ENCODE peak calls at places on chromosome 22, in six cellular contexts. One of them, this sample, is unnamed.

GRCh38 chr22:45270095-45271020 is 14.4 kb upstream of the UPK3A start:
- DNase-seq in IMR-90: no peak
- DNase-seq in mesenchymal stem cell: no peak
- DNase-seq in neuronal stem cell: no peak
- DNase-seq in H1: no peak
- DNase-seq in trophoblast cell: no peak
- DNase-seq in this sample: no peak

GRCh38 chr22:45477366-45478107 is 25.1 kb upstream of the FBLN1 start:
- DNase-seq in IMR-90: no peak
- DNase-seq in mesenchymal stem cell: no peak
- DNase-seq in neuronal stem cell: no peak
- DNase-seq in H1: no peak
- DNase-seq in trophoblast cell: no peak
- DNase-seq in this sample: no peak

GRCh38 chr22:44448271-44448780 is 49.7 kb downstream of the RTL6 start:
- DNase-seq in IMR-90: peak; percentile 94
- DNase-seq in mesenchymal stem cell: peak; percentile 89
- DNase-seq in neuronal stem cell: no peak
- DNase-seq in H1: no peak
- DNase-seq in trophoblast cell: peak; percentile 84
- DNase-seq in this sample: no peak

GRCh38 chr22:21856197-21856596 is 11.2 kb downstream of the MAPK1 start:
- DNase-seq in IMR-90: no peak
- DNase-seq in mesenchymal stem cell: no peak
- DNase-seq in neuronal stem cell: no peak
- DNase-seq in H1: no peak
- DNase-seq in trophoblast cell: no peak
- DNase-seq in this sample: no peak

GRCh38 chr22:44892243-44892642 is 117.6 kb downstream of the PHF21B start:
- DNase-seq in IMR-90: no peak
- DNase-seq in mesenchymal stem cell: no peak
- DNase-seq in neuronal stem cell: no peak
- DNase-seq in H1: no peak
- DNase-seq in trophoblast cell: no peak
- DNase-seq in this sample: no peak

GRCh38 chr22:44737414-44738346 is 14.7 kb upstream of the ARHGAP8 start:
- DNase-seq in IMR-90: no peak
- DNase-seq in mesenchymal stem cell: no peak
- DNase-seq in neuronal stem cell: no peak
- DNase-seq in H1: peak; percentile 60
- DNase-seq in trophoblast cell: no peak
- DNase-seq in this sample: no peak

GRCh38 chr22:47569389-47570299 is 807.2 kb downstream of the TBC1D22A start:
- DNase-seq in IMR-90: no peak
- DNase-seq in mesenchymal stem cell: no peak
- DNase-seq in neuronal stem cell: no peak
- DNase-seq in H1: no peak
- DNase-seq in trophoblast cell: no peak
- DNase-seq in this sample: no peak

GRCh38 chr22:45192701-45193187 is 29.0 kb downstream of the NUP50 start:
- DNase-seq in IMR-90: no peak
- DNase-seq in mesenchymal stem cell: no peak
- DNase-seq in neuronal stem cell: no peak
- DNase-seq in H1: peak; percentile 62
- DNase-seq in trophoblast cell: no peak
- DNase-seq in this sample: peak; percentile 66

GRCh38 chr22:21000987-21001600 is 824 bp downstream of the THAP7 start:
- DNase-seq in IMR-90: no peak
- DNase-seq in mesenchymal stem cell: peak; percentile 5
- DNase-seq in neuronal stem cell: no peak
- DNase-seq in H1: no peak
- DNase-seq in trophoblast cell: no peak
- DNase-seq in this sample: no peak

GRCh38 chr22:45688606-45689080 is 17.0 kb downstream of the ATXN10 start:
- DNase-seq in IMR-90: peak; percentile 90
- DNase-seq in mesenchymal stem cell: peak; percentile 62
- DNase-seq in neuronal stem cell: no peak
- DNase-seq in H1: no peak
- DNase-seq in trophoblast cell: peak; percentile 98
- DNase-seq in this sample: no peak

GRCh38 chr22:22891139-22891621 is 3.6 kb downstream of the IGLL5 start:
- DNase-seq in IMR-90: no peak
- DNase-seq in mesenchymal stem cell: no peak
- DNase-seq in neuronal stem cell: no peak
- DNase-seq in H1: no peak
- DNase-seq in trophoblast cell: no peak
- DNase-seq in this sample: no peak

GRCh38 chr22:27740192-27740748 is 61.3 kb downstream of the MN1 start:
- DNase-seq in IMR-90: no peak
- DNase-seq in mesenchymal stem cell: no peak
- DNase-seq in neuronal stem cell: no peak
- DNase-seq in H1: no peak
- DNase-seq in trophoblast cell: no peak
- DNase-seq in this sample: no peak

GRCh38 chr22:45684169-45684568 is 12.5 kb downstream of the ATXN10 start:
- DNase-seq in IMR-90: peak; percentile 46
- DNase-seq in mesenchymal stem cell: no peak
- DNase-seq in neuronal stem cell: no peak
- DNase-seq in H1: no peak
- DNase-seq in trophoblast cell: no peak
- DNase-seq in this sample: no peak

GRCh38 chr22:21940521-21940920 is 12.1 kb downstream of the PPM1F start:
- DNase-seq in IMR-90: no peak
- DNase-seq in mesenchymal stem cell: no peak
- DNase-seq in neuronal stem cell: no peak
- DNase-seq in H1: no peak
- DNase-seq in trophoblast cell: no peak
- DNase-seq in this sample: no peak

GRCh38 chr22:30742291-30743256 is 47.9 kb downstream of the OSBP2 start:
- DNase-seq in IMR-90: peak; percentile 54
- DNase-seq in mesenchymal stem cell: no peak
- DNase-seq in neuronal stem cell: no peak
- DNase-seq in H1: no peak
- DNase-seq in trophoblast cell: no peak
- DNase-seq in this sample: no peak

GRCh38 chr22:22935546-22936157 is 48.0 kb downstream of the IGLL5 start:
- DNase-seq in IMR-90: no peak
- DNase-seq in mesenchymal stem cell: no peak
- DNase-seq in neuronal stem cell: no peak
- DNase-seq in H1: no peak
- DNase-seq in trophoblast cell: no peak
- DNase-seq in this sample: peak; percentile 19

GRCh38 chr22:47275479-47276218 is 513.2 kb downstream of the TBC1D22A start:
- DNase-seq in IMR-90: no peak
- DNase-seq in mesenchymal stem cell: no peak
- DNase-seq in neuronal stem cell: no peak
- DNase-seq in H1: no peak
- DNase-seq in trophoblast cell: no peak
- DNase-seq in this sample: no peak

GRCh38 chr22:23575601-23576000 is 4.5 kb downstream of the IGLL1 start:
- DNase-seq in IMR-90: no peak
- DNase-seq in mesenchymal stem cell: no peak
- DNase-seq in neuronal stem cell: no peak
- DNase-seq in H1: no peak
- DNase-seq in trophoblast cell: no peak
- DNase-seq in this sample: no peak

GRCh38 chr22:46727813-46728364 is 10.2 kb downstream of the CERK start:
- DNase-seq in IMR-90: no peak
- DNase-seq in mesenchymal stem cell: no peak
- DNase-seq in neuronal stem cell: no peak
- DNase-seq in H1: no peak
- DNase-seq in trophoblast cell: no peak
- DNase-seq in this sample: no peak

GRCh38 chr22:42271906-42272305 is 1.5 kb upstream of the TCF20 start:
- DNase-seq in IMR-90: no peak
- DNase-seq in mesenchymal stem cell: no peak
- DNase-seq in neuronal stem cell: no peak
- DNase-seq in H1: no peak
- DNase-seq in trophoblast cell: no peak
- DNase-seq in this sample: no peak

GRCh38 chr22:42271191-42271813 is 849 bp upstream of the TCF20 start:
- DNase-seq in IMR-90: no peak
- DNase-seq in mesenchymal stem cell: no peak
- DNase-seq in neuronal stem cell: no peak
- DNase-seq in H1: no peak
- DNase-seq in trophoblast cell: no peak
- DNase-seq in this sample: no peak

GRCh38 chr22:42270178-42270511 is 308 bp downstream of the TCF20 start:
- DNase-seq in IMR-90: no peak
- DNase-seq in mesenchymal stem cell: peak; percentile 25
- DNase-seq in neuronal stem cell: no peak
- DNase-seq in H1: peak; percentile 73
- DNase-seq in trophoblast cell: peak; percentile 33
- DNase-seq in this sample: peak; percentile 77

GRCh38 chr22:42269407-42270177 is 861 bp downstream of the TCF20 start:
- DNase-seq in IMR-90: no peak
- DNase-seq in mesenchymal stem cell: peak; percentile 40
- DNase-seq in neuronal stem cell: no peak
- DNase-seq in H1: peak; percentile 84
- DNase-seq in trophoblast cell: peak; percentile 76
- DNase-seq in this sample: peak; percentile 83

DNA sequence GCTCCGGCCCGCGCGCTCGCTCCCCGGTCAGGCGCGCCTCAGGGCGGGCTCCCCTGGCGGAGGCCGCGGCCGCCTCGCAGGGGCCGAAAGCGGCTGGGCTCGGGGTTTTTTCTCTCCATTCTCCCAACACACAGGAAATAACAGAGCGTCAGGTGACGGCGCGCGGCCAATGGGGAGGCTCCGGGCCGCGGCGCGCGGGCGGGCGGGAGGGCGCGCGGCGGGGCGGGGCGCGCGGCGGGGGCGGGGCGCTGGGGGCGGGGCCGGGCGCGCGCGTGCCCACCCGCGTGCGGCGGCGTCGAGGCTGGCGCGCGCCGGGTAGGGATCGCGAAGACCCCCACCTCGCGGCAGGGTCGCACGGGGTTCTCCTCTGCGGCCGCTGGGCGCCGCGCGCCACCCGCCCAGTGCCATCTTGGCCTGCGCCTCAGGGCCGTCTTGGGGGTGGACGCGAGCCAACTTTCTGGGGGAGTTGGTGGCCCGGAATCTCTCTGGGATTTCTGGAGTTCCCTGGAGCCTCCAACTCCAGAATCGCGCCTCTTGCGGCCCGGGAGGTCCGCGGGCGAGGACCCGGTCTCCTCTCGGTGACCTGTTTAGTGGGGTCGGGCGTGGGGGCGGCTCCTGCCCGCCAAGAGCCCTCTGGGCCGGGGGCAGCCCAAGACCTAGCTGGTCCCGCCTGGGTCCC is at the start of gene TCF20:
- DNase-seq in IMR-90: peak; percentile 62
- DNase-seq in mesenchymal stem cell: peak; percentile 83
- DNase-seq in neuronal stem cell: peak; percentile 71
- DNase-seq in H1: peak; percentile 78
- DNase-seq in trophoblast cell: peak; percentile 80
- DNase-seq in this sample: peak; percentile 86
- H2BK120ac ChIP-seq in IMR-90: peak within 1 kb of the TSS; percentile 34
- H2BK120ac ChIP-seq in mesenchymal stem cell: peak within 1 kb of the TSS; percentile 68
- H2BK120ac ChIP-seq in neuronal stem cell: peak within 1 kb of the TSS; percentile 35
- H2BK120ac ChIP-seq in H1: no peak within 1 kb of the TSS
- H2BK120ac ChIP-seq in trophoblast cell: peak within 1 kb of the TSS; percentile 91
- H2BK120ac ChIP-seq in this sample: peak within 1 kb of the TSS; percentile 56

GRCh38 chr22:29074276-29074625 is 1.4 kb downstream of the KREMEN1 start:
- DNase-seq in IMR-90: no peak
- DNase-seq in mesenchymal stem cell: no peak
- DNase-seq in neuronal stem cell: no peak
- DNase-seq in H1: no peak
- DNase-seq in trophoblast cell: peak; percentile 22
- DNase-seq in this sample: no peak
- H3K4me3 ChIP-seq in IMR-90: no peak overlapping the region
- H3K4me3 ChIP-seq in mesenchymal stem cell: peak overlapping the region; percentile 86
- H3K4me3 ChIP-seq in neuronal stem cell: peak overlapping the region; percentile 87
- H3K4me3 ChIP-seq in H1: peak overlapping the region; percentile 65
- H3K4me3 ChIP-seq in trophoblast cell: no peak overlapping the region
- H3K4me3 ChIP-seq in this sample: no peak overlapping the region

DNA sequence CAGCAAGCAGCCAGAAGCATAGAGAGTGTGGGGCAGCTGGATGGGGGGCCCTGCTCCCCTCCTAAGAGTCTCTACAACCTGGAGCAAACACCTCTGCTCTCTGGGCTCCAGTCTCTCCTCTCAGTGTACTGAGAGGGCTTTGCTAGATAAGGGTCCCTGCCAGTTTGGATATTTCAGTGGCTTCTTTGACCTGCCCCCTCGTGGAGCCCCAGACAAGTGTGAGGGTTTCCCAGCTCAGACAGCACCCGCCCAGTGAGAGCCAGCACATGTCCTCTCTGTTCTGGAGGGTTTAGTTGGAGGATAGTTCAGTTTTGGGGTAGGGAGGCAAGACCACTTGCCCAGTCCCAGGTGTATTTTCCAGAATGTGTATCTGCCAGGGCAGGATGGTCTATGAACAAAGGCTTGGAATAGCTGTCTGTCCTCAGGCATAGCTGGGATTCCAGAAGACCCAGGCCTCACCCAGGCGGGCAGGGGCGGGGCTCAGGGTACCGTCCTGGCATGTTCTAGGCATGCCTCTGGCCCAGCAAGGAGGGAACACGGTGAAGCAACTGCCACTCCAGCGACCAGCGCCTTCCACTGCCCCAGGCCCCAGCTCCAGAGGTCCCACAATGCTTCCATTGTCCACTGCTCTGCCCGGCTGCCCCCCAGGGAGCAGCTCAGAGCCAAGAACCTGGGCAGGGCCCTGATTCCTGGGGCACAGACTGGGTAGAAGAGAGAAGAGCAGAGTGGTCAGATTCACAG is 7.5 kb upstream of the MICALL1 start:
- DNase-seq in IMR-90: no peak
- DNase-seq in mesenchymal stem cell: no peak
- DNase-seq in neuronal stem cell: no peak
- DNase-seq in H1: peak; percentile 60
- DNase-seq in trophoblast cell: peak; percentile 78
- DNase-seq in this sample: peak; percentile 51
- H2BK120ac ChIP-seq in IMR-90: peak overlapping the region; percentile 61
- H2BK120ac ChIP-seq in mesenchymal stem cell: no peak overlapping the region
- H2BK120ac ChIP-seq in neuronal stem cell: peak overlapping the region; percentile 34
- H2BK120ac ChIP-seq in H1: peak overlapping the region; percentile 72
- H2BK120ac ChIP-seq in trophoblast cell: peak overlapping the region; percentile 79
- H2BK120ac ChIP-seq in this sample: peak overlapping the region; percentile 16

DNA sequence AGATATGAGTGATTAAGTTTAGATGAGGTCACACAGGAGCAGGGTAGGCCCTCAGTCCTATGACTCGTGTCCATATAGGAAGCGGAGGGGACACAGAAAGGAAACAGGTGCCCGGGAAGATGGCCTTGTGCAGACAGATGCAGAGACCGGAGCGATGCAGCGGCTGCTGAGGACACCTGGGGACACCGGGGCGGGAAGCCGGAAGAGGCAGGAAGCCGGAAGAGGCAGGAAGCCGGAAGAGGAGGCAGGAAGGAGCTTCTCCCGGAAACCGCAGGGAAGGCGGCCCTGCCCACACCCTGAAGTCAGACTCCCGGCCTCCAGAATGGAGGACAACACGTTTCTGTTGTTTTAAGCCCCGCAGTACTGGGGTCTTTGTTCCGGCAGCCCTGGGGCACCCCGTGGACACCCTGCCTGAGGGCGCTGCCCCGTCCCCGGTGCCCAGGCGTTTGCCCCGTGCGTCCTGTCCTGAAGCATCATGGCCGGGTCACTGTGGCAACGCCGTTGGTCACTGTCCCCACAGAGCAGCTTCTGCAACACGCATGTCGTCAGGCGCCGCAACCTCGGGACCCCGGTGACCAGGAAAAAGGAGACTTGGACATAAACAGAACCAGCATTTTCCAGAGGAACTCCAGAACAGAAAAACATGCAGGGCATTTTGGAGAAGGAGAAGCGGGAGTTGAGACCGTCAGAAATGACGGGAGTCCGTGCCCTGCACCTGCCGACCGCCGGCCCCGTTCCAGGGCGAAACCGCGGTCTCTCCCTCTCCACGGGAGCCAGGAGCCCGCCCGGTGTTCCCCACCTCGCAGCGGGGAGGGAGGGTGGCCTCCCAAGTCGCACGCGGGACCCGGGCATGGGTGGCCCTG is 103.4 kb downstream of the BRD1 start:
- DNase-seq in IMR-90: no peak
- DNase-seq in mesenchymal stem cell: no peak
- DNase-seq in neuronal stem cell: no peak
- DNase-seq in H1: peak; percentile 70
- DNase-seq in trophoblast cell: no peak
- DNase-seq in this sample: no peak
- H3K4me3 ChIP-seq in IMR-90: no peak overlapping the region
- H3K4me3 ChIP-seq in mesenchymal stem cell: no peak overlapping the region
- H3K4me3 ChIP-seq in neuronal stem cell: no peak overlapping the region
- H3K4me3 ChIP-seq in H1: peak overlapping the region; percentile 52
- H3K4me3 ChIP-seq in trophoblast cell: no peak overlapping the region
- H3K4me3 ChIP-seq in this sample: no peak overlapping the region

This sample was measured in mesendoderm.